ENCODE peak calls at places on chromosomes 6 and 20, in ten cellular contexts. W is ovary; I is activated naive CD4-positive, alpha-beta T cell treated with Interleukin-2 at 50 U/mL for 16 hours; A is NCI-H146; S is NCI-H524; T is omental fat pad; J is transverse colon; Y is iris pigment epithelial cell; H is GF-D8; U is sigmoid colon. F is an unnamed sample.

GRCh38 chr20:52454660-52455059 is 263.1 kb upstream of the ZFP64 start:
- DNase-seq in T (no peak), U (no peak), I (no peak), J (no peak), W (no peak), Y (peak; percentile 31), H (no peak), A (no peak), S (no peak), F (no peak)

GRCh38 chr6:144528605-144529425 is 243.7 kb downstream of the UTRN start:
- DNase-seq in W (no peak), A (peak; percentile 33), S (no peak), H (no peak), T (no peak), J (no peak), Y (peak; percentile 83), I (no peak), U (no peak), F (peak; percentile 59)

GRCh38 chr6:19812512-19813119 is 24.6 kb upstream of the ID4 start:
- DNase-seq in I (no peak), U (no peak), A (peak; percentile 52), W (no peak), H (peak; percentile 10), J (no peak), S (peak; percentile 17), T (no peak), Y (peak; percentile 62), F (no peak)

GRCh38 chr20:57143173-57143572 is 123.3 kb downstream of the BMP7 start:
- DNase-seq in T (no peak), A (no peak), S (no peak), Y (no peak), I (no peak), H (no peak), U (no peak), W (no peak), J (no peak), F (no peak)

GRCh38 chr6:2196079-2196679 is 49.2 kb downstream of the GMDS start:
- DNase-seq in U (no peak), A (peak; percentile 64), T (no peak), J (peak; percentile 21), H (peak; percentile 26), I (peak; percentile 6), W (peak; percentile 36), Y (peak; percentile 60), S (peak; percentile 59), F (no peak)

GRCh38 chr6:160337301-160337700 is 10.9 kb upstream of the SLC22A3 start:
- DNase-seq in Y (peak; percentile 70), T (no peak), J (no peak), H (no peak), I (no peak), W (no peak), U (no peak), S (no peak), A (no peak), F (no peak)

GRCh38 chr6:165729307-165729936 is 66.4 kb upstream of the PDE10A start:
- DNase-seq in S (peak; percentile 40), H (no peak), U (no peak), T (no peak), I (peak; percentile 10), J (peak; percentile 39), W (peak; percentile 35), A (peak; percentile 7), Y (no peak), F (no peak)

GRCh38 chr20:41249781-41250281 is 67.7 kb downstream of the ZHX3 start:
- DNase-seq in A (no peak), W (peak; percentile 79), U (peak; percentile 82), S (peak; percentile 28), T (no peak), J (no peak), Y (peak; percentile 69), H (no peak), I (no peak), F (no peak)

GRCh38 chr6:24931752-24932691 is 3.7 kb downstream of the RIPOR2 start:
- DNase-seq in W (no peak), I (no peak), S (no peak), Y (peak; percentile 72), U (no peak), J (no peak), H (no peak), A (no peak), T (no peak), F (no peak)

GRCh38 chr6:35445691-35446090 is 6.4 kb upstream of the FANCE start:
- DNase-seq in U (no peak), A (no peak), I (no peak), W (no peak), T (no peak), Y (peak; percentile 44), J (no peak), H (no peak), S (no peak), F (no peak)

GRCh38 chr6:39240155-39240757 is 11.0 kb upstream of the KCNK5 start:
- DNase-seq in A (no peak), T (no peak), W (no peak), J (no peak), I (no peak), H (no peak), U (no peak), S (no peak), Y (no peak), F (no peak)

GRCh38 chr6:39910164-39910563 is 24.1 kb downstream of the MOCS1 start:
- DNase-seq in S (no peak), I (no peak), U (no peak), T (no peak), H (no peak), Y (no peak), A (no peak), J (no peak), W (no peak), F (no peak)

GRCh38 chr6:79001415-79001814 is 76.6 kb downstream of the PHIP start:
- DNase-seq in Y (no peak), S (no peak), I (no peak), W (no peak), A (no peak), U (no peak), H (no peak), T (no peak), J (no peak), F (no peak)

GRCh38 chr6:154367839-154368695 is 11.5 kb upstream of the IPCEF1 start:
- DNase-seq in W (no peak), H (no peak), Y (peak; percentile 17), I (no peak), U (no peak), S (no peak), T (no peak), A (no peak), J (no peak), F (no peak)

GRCh38 chr20:50831605-50832004 is 36.7 kb downstream of the BCAS4 start:
- DNase-seq in T (no peak), S (no peak), Y (no peak), I (no peak), H (no peak), U (no peak), W (no peak), J (no peak), A (no peak), F (no peak)

F was measured in chondrocyte.